ENCODE peak calls at places on chromosomes 5 and 9, in five cellular contexts. One of them, this sample, is unnamed.
A peak's percentile ranks its signal among the peaks of the same experiment; 100 is the strongest.

GRCh38 chr5:138129347-138129746 is 9.9 kb downstream of the NME5 start:
- DNase-seq in adipocyte: no peak
- DNase-seq in epithelial cell of esophagus: no peak
- DNase-seq in activated CD8-positive, alpha-beta memory T cell treated with anti-CD3 and anti-CD28 coated beads, Interleukin-2, amount 10 ng/mL, durations not matched to agents 7 days and 5 days: no peak
- DNase-seq in HepG2: no peak
- DNase-seq in this sample: no peak

GRCh38 chr9:92140074-92140753 is 25.0 kb upstream of the SPTLC1 start:
- DNase-seq in adipocyte: peak; percentile 85
- DNase-seq in epithelial cell of esophagus: peak; percentile 65
- DNase-seq in activated CD8-positive, alpha-beta memory T cell treated with anti-CD3 and anti-CD28 coated beads, Interleukin-2, amount 10 ng/mL, durations not matched to agents 7 days and 5 days: peak; percentile 82
- DNase-seq in HepG2: peak; percentile 67
- DNase-seq in this sample: peak; percentile 70

GRCh38 chr9:124873664-124874063 is 11.7 kb downstream of the ARPC5L start:
- DNase-seq in adipocyte: no peak
- DNase-seq in epithelial cell of esophagus: peak; percentile 65
- DNase-seq in activated CD8-positive, alpha-beta memory T cell treated with anti-CD3 and anti-CD28 coated beads, Interleukin-2, amount 10 ng/mL, durations not matched to agents 7 days and 5 days: no peak
- DNase-seq in HepG2: no peak
- DNase-seq in this sample: no peak

GRCh38 chr9:33446507-33447403 is 638 bp downstream of the AQP3 start:
- DNase-seq in adipocyte: peak; percentile 67
- DNase-seq in epithelial cell of esophagus: peak; percentile 70
- DNase-seq in activated CD8-positive, alpha-beta memory T cell treated with anti-CD3 and anti-CD28 coated beads, Interleukin-2, amount 10 ng/mL, durations not matched to agents 7 days and 5 days: peak; percentile 87
- DNase-seq in HepG2: peak; percentile 37
- DNase-seq in this sample: peak; percentile 44

GRCh38 chr5:56808211-56808610 is 7.1 kb upstream of the MAP3K1 start:
- DNase-seq in adipocyte: no peak
- DNase-seq in epithelial cell of esophagus: no peak
- DNase-seq in activated CD8-positive, alpha-beta memory T cell treated with anti-CD3 and anti-CD28 coated beads, Interleukin-2, amount 10 ng/mL, durations not matched to agents 7 days and 5 days: no peak
- DNase-seq in HepG2: no peak
- DNase-seq in this sample: no peak

GRCh38 chr5:63743096-63743798 is 219.0 kb downstream of the HTR1A start:
- DNase-seq in adipocyte: no peak
- DNase-seq in epithelial cell of esophagus: no peak
- DNase-seq in activated CD8-positive, alpha-beta memory T cell treated with anti-CD3 and anti-CD28 coated beads, Interleukin-2, amount 10 ng/mL, durations not matched to agents 7 days and 5 days: no peak
- DNase-seq in HepG2: no peak
- DNase-seq in this sample: no peak

GRCh38 chr5:6435356-6435755 is 13.3 kb upstream of the UBE2QL1 start:
- DNase-seq in adipocyte: no peak
- DNase-seq in epithelial cell of esophagus: peak; percentile 37
- DNase-seq in activated CD8-positive, alpha-beta memory T cell treated with anti-CD3 and anti-CD28 coated beads, Interleukin-2, amount 10 ng/mL, durations not matched to agents 7 days and 5 days: peak; percentile 18
- DNase-seq in HepG2: peak; percentile 19
- DNase-seq in this sample: no peak

GRCh38 chr9:88075966-88076285 is 62.3 kb downstream of the SPATA31C2 start:
- DNase-seq in adipocyte: no peak
- DNase-seq in epithelial cell of esophagus: no peak
- DNase-seq in activated CD8-positive, alpha-beta memory T cell treated with anti-CD3 and anti-CD28 coated beads, Interleukin-2, amount 10 ng/mL, durations not matched to agents 7 days and 5 days: no peak
- DNase-seq in HepG2: no peak
- DNase-seq in this sample: no peak

GRCh38 chr5:143741418-143741817 is 70.5 kb upstream of the HMHB1 start:
- DNase-seq in adipocyte: no peak
- DNase-seq in epithelial cell of esophagus: no peak
- DNase-seq in activated CD8-positive, alpha-beta memory T cell treated with anti-CD3 and anti-CD28 coated beads, Interleukin-2, amount 10 ng/mL, durations not matched to agents 7 days and 5 days: no peak
- DNase-seq in HepG2: no peak
- DNase-seq in this sample: no peak

GRCh38 chr5:179763215-179763945 is 30.4 kb upstream of the LTC4S start:
- DNase-seq in adipocyte: peak; percentile 89
- DNase-seq in epithelial cell of esophagus: peak; percentile 83
- DNase-seq in activated CD8-positive, alpha-beta memory T cell treated with anti-CD3 and anti-CD28 coated beads, Interleukin-2, amount 10 ng/mL, durations not matched to agents 7 days and 5 days: peak; percentile 68
- DNase-seq in HepG2: peak; percentile 77
- DNase-seq in this sample: peak; percentile 70

GRCh38 chr9:137123459-137123819 is 8.9 kb upstream of the DPP7 start:
- DNase-seq in adipocyte: no peak
- DNase-seq in epithelial cell of esophagus: no peak
- DNase-seq in activated CD8-positive, alpha-beta memory T cell treated with anti-CD3 and anti-CD28 coated beads, Interleukin-2, amount 10 ng/mL, durations not matched to agents 7 days and 5 days: no peak
- DNase-seq in HepG2: no peak
- DNase-seq in this sample: no peak

GRCh38 chr9:6024035-6024554 is 8.7 kb upstream of the RANBP6 start:
- DNase-seq in adipocyte: peak; percentile 24
- DNase-seq in epithelial cell of esophagus: peak; percentile 31
- DNase-seq in activated CD8-positive, alpha-beta memory T cell treated with anti-CD3 and anti-CD28 coated beads, Interleukin-2, amount 10 ng/mL, durations not matched to agents 7 days and 5 days: peak; percentile 49
- DNase-seq in HepG2: peak; percentile 35
- DNase-seq in this sample: peak; percentile 67

GRCh38 chr5:97406950-97407676 is 224.1 kb upstream of the RIOK2 start:
- DNase-seq in adipocyte: no peak
- DNase-seq in epithelial cell of esophagus: no peak
- DNase-seq in activated CD8-positive, alpha-beta memory T cell treated with anti-CD3 and anti-CD28 coated beads, Interleukin-2, amount 10 ng/mL, durations not matched to agents 7 days and 5 days: no peak
- DNase-seq in HepG2: no peak
- DNase-seq in this sample: no peak

GRCh38 chr5:15914603-15915002 is 265.0 kb downstream of the MARCHF11 start:
- DNase-seq in adipocyte: peak; percentile 24
- DNase-seq in epithelial cell of esophagus: no peak
- DNase-seq in activated CD8-positive, alpha-beta memory T cell treated with anti-CD3 and anti-CD28 coated beads, Interleukin-2, amount 10 ng/mL, durations not matched to agents 7 days and 5 days: no peak
- DNase-seq in HepG2: no peak
- DNase-seq in this sample: peak; percentile 4